ENCODE peak calls at places on chromosomes 11 and 22, in eight cellular contexts. S is type B pancreatic cell, C is stomach, V is AG04450, D is HFFc6, P is keratinocyte, A is HFF-Myc, E is lower lobe of right lung. Z is an unnamed sample.

GRCh38 chr22:28936200-28936599 is 52.8 kb downstream of the ZNRF3 start:
- DNase-seq in S (no peak), C (no peak), V (no peak), D (no peak), P (no peak), A (no peak), E (no peak), Z (no peak)

GRCh38 chr11:831951-832528 is 712 bp upstream of the CD151 start:
- DNase-seq in S (no peak), C (no peak), V (no peak), D (no peak), P (no peak), A (no peak), E (no peak), Z (no peak)

GRCh38 chr11:10488121-10488580 is 33.1 kb downstream of the AMPD3 start:
- DNase-seq in S (peak), C (peak), V (no peak), D (no peak), P (peak), A (no peak), E (no peak), Z (no peak)

GRCh38 chr11:113351490-113351889 is 36.1 kb upstream of the ANKK1 start:
- DNase-seq in S (no peak), C (no peak), V (no peak), D (no peak), P (no peak), A (no peak), E (no peak), Z (no peak)

GRCh38 chr11:126103150-126103549 is 40.5 kb upstream of the CDON start:
- DNase-seq in S (no peak), C (no peak), V (no peak), D (no peak), P (no peak), A (no peak), E (no peak), Z (no peak)

GRCh38 chr11:2801711-2802388 is 83.7 kb downstream of the CDKN1C start:
- DNase-seq in S (no peak), C (peak), V (no peak), D (no peak), P (no peak), A (no peak), E (peak), Z (no peak)

GRCh38 chr22:35540600-35541253 is at the start of gene RASD2:
- DNase-seq in S (no peak), C (no peak), V (no peak), D (no peak), P (no peak), A (no peak), E (no peak), Z (peak)

GRCh38 chr11:88335284-88335683 is 2.3 kb downstream of the CTSC start:
- DNase-seq in S (no peak), C (no peak), V (no peak), D (no peak), P (no peak), A (no peak), E (no peak), Z (no peak)

GRCh38 chr11:9380773-9381172 is 3.7 kb upstream of the IPO7 start:
- DNase-seq in S (no peak), C (no peak), V (no peak), D (no peak), P (no peak), A (no peak), E (no peak), Z (no peak)

GRCh38 chr11:62573006-62573591 is 592 bp downstream of the EEF1G start:
- DNase-seq in S (no peak), C (no peak), V (no peak), D (no peak), P (no peak), A (no peak), E (no peak), Z (peak)

GRCh38 chr11:11436715-11437313 is 83.8 kb upstream of the CSNK2A3 start:
- DNase-seq in S (no peak), C (no peak), V (no peak), D (no peak), P (no peak), A (no peak), E (no peak), Z (no peak)

GRCh38 chr11:61817471-61818202 is 834 bp upstream of the FADS1 start:
- DNase-seq in S (no peak), C (no peak), V (no peak), D (no peak), P (no peak), A (no peak), E (no peak), Z (no peak)

GRCh38 chr11:33266418-33267215 is 9.4 kb downstream of the HIPK3 start:
- DNase-seq in S (no peak), C (no peak), V (no peak), D (peak), P (no peak), A (no peak), E (no peak), Z (no peak)

GRCh38 chr11:14029415-14029814 is 66.9 kb downstream of the SPON1 start:
- DNase-seq in S (no peak), C (no peak), V (no peak), D (no peak), P (no peak), A (no peak), E (no peak), Z (peak)

GRCh38 chr22:47366026-47366767 is 603.7 kb downstream of the TBC1D22A start:
- DNase-seq in S (peak), C (peak), V (no peak), D (no peak), P (no peak), A (no peak), E (no peak), Z (no peak)

GRCh38 chr11:62842171-62842717 is 2.9 kb upstream of the WDR74 start:
- DNase-seq in S (no peak), C (peak), V (no peak), D (no peak), P (no peak), A (no peak), E (peak), Z (peak)

GRCh38 chr11:58914821-58915543 is 24.3 kb upstream of the GLYATL1 start:
- DNase-seq in S (no peak), C (no peak), V (no peak), D (no peak), P (no peak), A (no peak), E (no peak), Z (no peak)

GRCh38 chr11:79226136-79226535 is 214.7 kb downstream of the TENM4 start:
- DNase-seq in S (no peak), C (no peak), V (no peak), D (no peak), P (no peak), A (no peak), E (no peak), Z (no peak)

GRCh38 chr11:75913984-75914383 is 99.0 kb downstream of the UVRAG start:
- DNase-seq in S (no peak), C (no peak), V (no peak), D (no peak), P (no peak), A (no peak), E (no peak), Z (no peak)

GRCh38 chr11:86608251-86608799 is 64.1 kb downstream of the ME3 start:
- DNase-seq in S (no peak), C (peak), V (peak), D (peak), P (peak), A (peak), E (peak), Z (peak)

GRCh38 chr22:30474683-30475424 is 3.0 kb upstream of the SEC14L3 start:
- DNase-seq in S (no peak), C (peak), V (no peak), D (no peak), P (no peak), A (no peak), E (no peak), Z (no peak)

GRCh38 chr11:24637520-24637919 is 140.7 kb downstream of the LUZP2 start:
- DNase-seq in S (no peak), C (no peak), V (no peak), D (no peak), P (no peak), A (no peak), E (no peak), Z (no peak)

GRCh38 chr11:130603585-130603906 is 155.1 kb downstream of the ADAMTS15 start:
- DNase-seq in S (no peak), C (no peak), V (no peak), D (no peak), P (no peak), A (no peak), E (no peak), Z (no peak)

GRCh38 chr11:115221461-115222069 is 282.6 kb downstream of the CADM1 start:
- DNase-seq in S (no peak), C (no peak), V (no peak), D (no peak), P (no peak), A (no peak), E (no peak), Z (no peak)

GRCh38 chr11:125289419-125290088 is 125.0 kb downstream of the PKNOX2 start:
- DNase-seq in S (no peak), C (no peak), V (no peak), D (no peak), P (no peak), A (no peak), E (no peak), Z (no peak)

GRCh38 chr11:111308140-111308539 is 9.8 kb downstream of the POU2AF3 start:
- DNase-seq in S (no peak), C (peak), V (no peak), D (no peak), P (no peak), A (no peak), E (peak), Z (no peak)

GRCh38 chr11:111814106-111814505 is 47.9 kb upstream of the PPP2R1B start:
- DNase-seq in S (no peak), C (no peak), V (no peak), D (no peak), P (no peak), A (no peak), E (no peak), Z (no peak)

GRCh38 chr22:27485842-27486241 is 315.7 kb downstream of the MN1 start:
- DNase-seq in S (no peak), C (no peak), V (no peak), D (no peak), P (no peak), A (no peak), E (no peak), Z (no peak)

GRCh38 chr22:27489265-27489675 is 312.3 kb downstream of the MN1 start:
- DNase-seq in S (no peak), C (peak), V (no peak), D (peak), P (no peak), A (no peak), E (no peak), Z (no peak)

GRCh38 chr22:27487600-27488450 is 313.7 kb downstream of the MN1 start:
- DNase-seq in S (no peak), C (no peak), V (no peak), D (peak), P (no peak), A (no peak), E (no peak), Z (no peak)

GRCh38 chr22:27490080-27490479 is 311.5 kb downstream of the MN1 start:
- DNase-seq in S (no peak), C (no peak), V (no peak), D (no peak), P (no peak), A (no peak), E (no peak), Z (no peak)

DNA sequence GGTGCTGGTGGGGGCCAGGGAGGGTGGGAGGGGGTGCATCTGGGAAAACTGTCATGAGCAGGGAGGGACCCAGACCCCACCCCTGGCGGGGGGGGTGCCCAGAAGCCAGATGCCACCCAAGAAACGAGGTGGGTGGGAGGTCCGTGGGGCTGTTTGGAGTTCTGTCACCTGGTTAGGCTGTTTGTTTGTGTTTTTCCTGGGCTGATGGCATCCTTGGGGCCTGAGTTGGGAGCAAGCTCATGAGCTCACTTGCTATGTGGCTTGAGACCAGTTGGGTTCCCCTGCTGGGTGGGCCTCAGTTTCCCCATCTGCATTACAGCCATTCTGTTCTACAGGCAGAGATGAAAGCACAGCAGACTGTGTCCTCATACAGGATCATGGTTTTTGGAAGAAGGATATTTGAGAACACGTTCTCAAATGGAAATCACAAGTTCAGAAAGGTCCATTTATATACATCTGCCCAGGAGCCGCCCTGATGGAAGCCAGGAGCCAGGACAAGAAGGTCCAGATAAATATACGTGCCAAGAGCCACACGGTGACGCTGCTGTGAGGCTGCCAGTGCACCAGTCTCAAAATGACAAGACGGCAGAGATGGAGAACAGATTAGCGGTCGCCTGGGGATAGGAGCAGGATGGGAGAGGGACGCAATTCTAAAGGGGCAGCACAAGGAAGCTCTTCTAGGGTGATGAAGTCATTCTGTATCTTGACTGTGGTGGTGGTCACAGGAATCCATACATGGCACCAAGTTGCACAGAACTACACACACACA is 312.9 kb downstream of the MN1 start:
- DNase-seq in S (no peak), C (peak), V (no peak), D (peak), P (no peak), A (no peak), E (no peak), Z (no peak)
- TF ChIP-seq CTCF in S (no peak), C (no peak), V (no peak), D (peak), P (no peak), A (no peak), E (no peak), Z (no peak)

GRCh38 chr11:47373876-47374820 is 4.2 kb downstream of the SPI1 start:
- DNase-seq in S (peak), C (peak), V (peak), D (peak), P (no peak), A (peak), E (peak), Z (peak)
- TF ChIP-seq CTCF in S (peak), C (no peak), V (peak), D (peak), P (peak), A (peak), E (peak), Z (peak)

DNA sequence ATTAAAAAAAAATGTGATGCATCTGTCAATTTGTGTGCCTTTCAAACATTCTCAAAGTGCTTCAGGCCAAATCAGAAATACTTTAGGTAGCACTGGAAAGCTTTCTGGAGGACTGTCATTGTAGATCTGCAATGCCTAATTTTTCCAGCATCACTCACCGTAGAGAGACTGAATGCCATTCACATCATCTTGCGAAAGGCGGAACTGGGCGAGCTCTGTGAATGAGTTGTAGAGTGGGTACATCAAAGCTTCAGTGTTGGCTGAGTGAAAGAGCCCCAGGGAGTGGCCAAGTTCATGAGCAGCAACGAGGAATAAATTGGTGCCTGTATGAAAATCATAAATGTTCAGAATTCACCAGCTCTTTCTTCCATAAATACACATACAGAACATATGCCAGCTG is 4.0 kb downstream of the MMP10 start:
- DNase-seq in S (no peak), C (no peak), V (no peak), D (no peak), P (no peak), A (no peak), E (no peak), Z (no peak)
- TF ChIP-seq CTCF in S (no peak), C (no peak), V (no peak), D (no peak), P (no peak), A (no peak), E (no peak), Z (no peak)

DNA sequence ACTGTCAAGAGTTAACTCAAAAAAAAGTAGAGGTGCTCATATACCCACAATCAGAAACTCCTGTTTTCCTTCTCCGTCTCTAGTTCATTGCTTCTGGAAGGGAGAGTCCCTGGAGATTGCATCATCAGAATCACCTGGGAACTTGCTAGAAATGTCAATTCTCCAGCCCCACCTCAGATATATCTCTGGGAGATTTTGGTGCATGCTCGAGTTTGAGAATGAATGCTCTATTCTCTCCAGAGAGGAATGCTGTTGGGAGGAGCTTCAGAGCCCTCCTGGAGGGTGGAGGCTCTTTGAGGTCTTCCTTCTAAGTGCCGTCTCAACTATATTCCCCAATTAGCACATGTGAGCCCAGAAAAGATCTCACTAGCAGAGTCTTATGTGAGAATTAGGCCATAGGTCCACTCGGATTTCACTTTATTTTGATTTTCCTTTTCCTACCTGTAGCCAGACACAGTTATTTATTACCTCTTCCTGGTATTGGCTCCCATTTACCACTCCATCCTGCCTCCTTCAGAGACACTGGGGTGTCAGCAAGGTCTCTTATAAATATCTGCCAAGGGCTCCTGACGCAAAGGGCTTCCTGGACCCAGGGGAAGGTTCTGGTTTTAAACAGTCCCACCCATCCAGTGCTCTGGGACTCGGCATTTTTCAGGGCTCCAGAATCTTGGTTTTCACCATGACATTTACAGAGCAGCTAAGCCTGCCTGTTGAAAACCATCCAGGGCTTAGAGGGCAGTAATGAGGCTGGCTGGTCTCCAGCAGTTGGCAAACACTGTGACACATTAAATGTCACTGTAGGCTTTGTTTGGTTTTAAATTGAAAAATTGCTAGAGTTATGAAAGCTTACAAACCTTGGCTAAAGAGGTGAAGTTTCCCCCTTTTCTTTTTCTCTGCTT is 136.2 kb downstream of the CD44 start:
- DNase-seq in S (no peak), C (peak), V (no peak), D (peak), P (no peak), A (no peak), E (peak), Z (no peak)
- TF ChIP-seq CTCF in S (no peak), C (no peak), V (no peak), D (no peak), P (peak), A (no peak), E (no peak), Z (no peak)

DNA sequence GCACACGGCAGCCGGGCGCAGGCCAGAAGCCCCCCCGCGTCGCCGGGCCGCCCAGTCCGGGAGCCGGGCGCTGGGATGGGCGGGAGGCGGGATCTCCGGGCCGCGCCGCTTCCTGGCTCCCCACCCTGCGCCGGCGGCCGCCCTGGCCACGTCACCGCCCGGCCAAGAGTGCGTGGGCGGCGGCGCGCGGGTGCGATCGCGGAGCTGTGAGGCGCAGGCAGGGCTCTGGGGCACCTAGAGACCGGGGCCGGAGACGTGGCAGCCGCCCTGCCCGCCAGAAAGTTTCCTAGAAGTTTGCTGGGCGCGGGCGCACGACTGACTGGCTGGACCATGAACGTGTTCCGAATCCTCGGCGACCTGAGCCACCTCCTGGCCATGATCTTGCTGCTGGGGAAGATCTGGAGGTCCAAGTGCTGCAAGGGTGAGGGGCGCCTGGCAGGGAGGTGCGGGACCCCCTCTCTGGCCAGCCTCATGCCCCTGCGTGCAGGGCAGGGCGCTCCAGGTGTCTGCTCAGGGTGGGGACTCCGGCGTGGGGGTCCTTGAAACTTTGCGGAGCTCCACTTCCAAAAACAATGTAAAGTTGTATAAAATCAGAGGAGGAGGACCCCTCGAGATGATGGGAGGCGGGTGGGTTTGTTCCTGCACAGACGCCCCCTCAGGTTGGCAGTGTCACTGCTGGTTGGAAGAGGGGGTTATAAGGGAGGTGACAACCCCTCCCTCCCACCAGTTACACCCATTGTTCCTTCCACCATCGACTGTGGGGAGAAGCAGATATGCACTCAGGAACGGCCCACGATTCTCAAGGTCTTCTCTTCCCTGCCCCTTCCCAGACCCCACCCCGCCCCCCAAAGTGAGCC is at the start of gene KDELR3:
- DNase-seq in S (no peak), C (peak), V (peak), D (peak), P (peak), A (no peak), E (peak), Z (peak)
- TF ChIP-seq CTCF in S (peak), C (no peak), V (peak), D (peak), P (no peak), A (peak), E (no peak), Z (peak)

GRCh38 chr11:46234261-46234660 is 43.2 kb upstream of the CREB3L1 start:
- DNase-seq in S (no peak), C (no peak), V (no peak), D (no peak), P (no peak), A (no peak), E (no peak), Z (peak)

GRCh38 chr11:46237248-46238077 is 40.0 kb upstream of the CREB3L1 start:
- DNase-seq in S (no peak), C (peak), V (peak), D (peak), P (peak), A (peak), E (peak), Z (peak)

GRCh38 chr11:46238078-46238966 is 39.1 kb upstream of the CREB3L1 start:
- DNase-seq in S (no peak), C (peak), V (no peak), D (peak), P (no peak), A (no peak), E (peak), Z (peak)

GRCh38 chr11:46236918-46237247 is 40.6 kb upstream of the CREB3L1 start:
- DNase-seq in S (no peak), C (no peak), V (no peak), D (no peak), P (no peak), A (no peak), E (peak), Z (no peak)

GRCh38 chr11:46235777-46236688 is 41.4 kb upstream of the CREB3L1 start:
- DNase-seq in S (no peak), C (no peak), V (no peak), D (no peak), P (no peak), A (no peak), E (no peak), Z (no peak)
- TF ChIP-seq CTCF in S (no peak), C (no peak), V (no peak), D (peak), P (no peak), A (no peak), E (no peak), Z (no peak)

GRCh38 chr22:20084547-20085413 is 4.7 kb downstream of the DGCR8 start:
- DNase-seq in S (no peak), C (peak), V (no peak), D (no peak), P (no peak), A (no peak), E (peak), Z (peak)
- TF ChIP-seq CTCF in S (peak), C (no peak), V (peak), D (peak), P (peak), A (peak), E (no peak), Z (peak)

GRCh38 chr11:110026823-110027626 is 66.2 kb upstream of the ZC3H12C start:
- DNase-seq in S (no peak), C (no peak), V (no peak), D (no peak), P (no peak), A (no peak), E (no peak), Z (no peak)
- TF ChIP-seq CTCF in S (no peak), C (no peak), V (no peak), D (no peak), P (no peak), A (no peak), E (no peak), Z (no peak)